ENCODE peak calls at places on chromosomes 13 and 19, in six cellular contexts. K is Peyer's patch; J is cardiac fibroblast; Z is thyroid gland; M is effector memory CD4-positive, alpha-beta T cell; N is BJ. T is an unnamed sample.

GRCh38 chr13:114285166-114285808 is 3.9 kb downstream of the UPF3A start:
- DNase-seq in K (no peak), J (peak), Z (no peak), M (no peak), N (no peak), T (no peak)

GRCh38 chr19:6047741-6048231 is 62.5 kb downstream of the RFX2 start:
- DNase-seq in K (peak), J (peak), Z (peak), M (no peak), N (no peak), T (no peak)

GRCh38 chr13:108959254-108959653 is 329.8 kb downstream of the MYO16 start:
- DNase-seq in K (no peak), J (peak), Z (no peak), M (no peak), N (no peak), T (no peak)

GRCh38 chr19:29259153-29259552 is 46.2 kb upstream of the UQCRFS1 start:
- DNase-seq in K (no peak), J (peak), Z (no peak), M (no peak), N (no peak), T (no peak)

GRCh38 chr13:99909836-99910619 is 61.5 kb downstream of the ZIC5 start:
- DNase-seq in K (no peak), J (no peak), Z (no peak), M (no peak), N (no peak), T (no peak)

GRCh38 chr19:7137120-7137519 is 67.6 kb downstream of the ZNF557 start:
- DNase-seq in K (no peak), J (no peak), Z (no peak), M (no peak), N (no peak), T (no peak)

GRCh38 chr13:30805603-30806011 is 70.3 kb downstream of the ALOX5AP start:
- DNase-seq in K (no peak), J (no peak), Z (peak), M (no peak), N (no peak), T (no peak)

GRCh38 chr13:110816500-110816899 is 98.4 kb downstream of the ANKRD10 start:
- DNase-seq in K (no peak), J (no peak), Z (no peak), M (no peak), N (no peak), T (no peak)

GRCh38 chr13:100039740-100040139 is 49.2 kb upstream of the PCCA start:
- DNase-seq in K (no peak), J (no peak), Z (no peak), M (no peak), N (no peak), T (no peak)

GRCh38 chr19:18392417-18392816 is 5.0 kb downstream of the LRRC25 start:
- DNase-seq in K (no peak), J (no peak), Z (no peak), M (no peak), N (no peak), T (no peak)

GRCh38 chr13:103282571-103283450 is 216.6 kb upstream of the SLC10A2 start:
- DNase-seq in K (no peak), J (peak), Z (no peak), M (no peak), N (peak), T (peak)

GRCh38 chr13:80040219-80040976 is 300.5 kb downstream of the SPRY2 start:
- DNase-seq in K (no peak), J (peak), Z (no peak), M (no peak), N (peak), T (no peak)

GRCh38 chr19:39470724-39471339 is 9.8 kb upstream of the TIMM50 start:
- DNase-seq in K (no peak), J (peak), Z (no peak), M (no peak), N (no peak), T (no peak)

GRCh38 chr13:113581871-113582270 is 2.7 kb upstream of the TFDP1 start:
- DNase-seq in K (no peak), J (no peak), Z (no peak), M (no peak), N (no peak), T (no peak)

GRCh38 chr19:38538386-38538785 is 79.4 kb downstream of the MAP4K1 start:
- DNase-seq in K (no peak), J (no peak), Z (no peak), M (no peak), N (no peak), T (no peak)

GRCh38 chr19:32599736-32600157 is 18.8 kb downstream of the PDCD5 start:
- DNase-seq in K (no peak), J (peak), Z (peak), M (no peak), N (no peak), T (no peak)

GRCh38 chr13:103557878-103558277 is 491.7 kb upstream of the SLC10A2 start:
- DNase-seq in K (no peak), J (no peak), Z (no peak), M (no peak), N (no peak), T (no peak)

GRCh38 chr13:36131931-36132297 is 732 bp upstream of the DCLK1 start:
- DNase-seq in K (no peak), J (peak), Z (peak), M (no peak), N (no peak), T (no peak)

GRCh38 chr19:12796146-12797071 is 5.1 kb downstream of the JUNB start:
- DNase-seq in K (peak), J (peak), Z (peak), M (peak), N (no peak), T (peak)

GRCh38 chr13:40916207-40916998 is 102.7 kb downstream of the ELF1 start:
- DNase-seq in K (no peak), J (peak), Z (no peak), M (no peak), N (peak), T (no peak)

GRCh38 chr19:44875666-44876418 is 15.2 kb upstream of the TOMM40 start:
- DNase-seq in K (no peak), J (peak), Z (no peak), M (no peak), N (no peak), T (no peak)

GRCh38 chr19:49165111-49165750 is 7.6 kb downstream of the TRPM4 start:
- DNase-seq in K (no peak), J (no peak), Z (peak), M (no peak), N (no peak), T (no peak)

GRCh38 chr13:113625965-113626661 is 31.9 kb downstream of the ATP4B start:
- DNase-seq in K (peak), J (peak), Z (no peak), M (no peak), N (peak), T (no peak)

GRCh38 chr19:8371011-8371804 is 7.3 kb downstream of the ANGPTL4 start:
- DNase-seq in K (peak), J (no peak), Z (no peak), M (no peak), N (no peak), T (no peak)

GRCh38 chr13:39858794-39859193 is 203.3 kb downstream of the COG6 start:
- DNase-seq in K (no peak), J (no peak), Z (no peak), M (no peak), N (no peak), T (no peak)

GRCh38 chr13:109897988-109898623 is 111.7 kb upstream of the IRS2 start:
- DNase-seq in K (no peak), J (no peak), Z (no peak), M (no peak), N (no peak), T (no peak)

GRCh38 chr19:36771275-36772231 is 1.1 kb downstream of the ZNF850 start:
- DNase-seq in K (peak), J (peak), Z (peak), M (no peak), N (no peak), T (peak)

GRCh38 chr19:32396046-32396652 is 9.4 kb upstream of the DPY19L3 start:
- DNase-seq in K (no peak), J (peak), Z (no peak), M (no peak), N (no peak), T (no peak)

GRCh38 chr13:33174980-33175379 is 110.6 kb downstream of the STARD13 start:
- DNase-seq in K (no peak), J (peak), Z (no peak), M (no peak), N (no peak), T (no peak)

GRCh38 chr13:59247166-59247565 is 916.6 kb downstream of the DIAPH3 start:
- DNase-seq in K (no peak), J (peak), Z (peak), M (no peak), N (no peak), T (no peak)

GRCh38 chr19:10270180-10270615 is 722 bp upstream of the ICAM1 start:
- DNase-seq in K (peak), J (peak), Z (peak), M (peak), N (no peak), T (peak)

GRCh38 chr13:103351035-103351828 is 285.0 kb upstream of the SLC10A2 start:
- DNase-seq in K (no peak), J (peak), Z (no peak), M (no peak), N (no peak), T (no peak)

GRCh38 chr19:53520163-53520546 is 17.8 kb upstream of the ZNF331 start:
- DNase-seq in K (no peak), J (no peak), Z (no peak), M (no peak), N (no peak), T (no peak)
- H3K4me3 ChIP-seq in K (peak), J (peak), Z (peak), M (peak), N (peak), T (peak)

DNA sequence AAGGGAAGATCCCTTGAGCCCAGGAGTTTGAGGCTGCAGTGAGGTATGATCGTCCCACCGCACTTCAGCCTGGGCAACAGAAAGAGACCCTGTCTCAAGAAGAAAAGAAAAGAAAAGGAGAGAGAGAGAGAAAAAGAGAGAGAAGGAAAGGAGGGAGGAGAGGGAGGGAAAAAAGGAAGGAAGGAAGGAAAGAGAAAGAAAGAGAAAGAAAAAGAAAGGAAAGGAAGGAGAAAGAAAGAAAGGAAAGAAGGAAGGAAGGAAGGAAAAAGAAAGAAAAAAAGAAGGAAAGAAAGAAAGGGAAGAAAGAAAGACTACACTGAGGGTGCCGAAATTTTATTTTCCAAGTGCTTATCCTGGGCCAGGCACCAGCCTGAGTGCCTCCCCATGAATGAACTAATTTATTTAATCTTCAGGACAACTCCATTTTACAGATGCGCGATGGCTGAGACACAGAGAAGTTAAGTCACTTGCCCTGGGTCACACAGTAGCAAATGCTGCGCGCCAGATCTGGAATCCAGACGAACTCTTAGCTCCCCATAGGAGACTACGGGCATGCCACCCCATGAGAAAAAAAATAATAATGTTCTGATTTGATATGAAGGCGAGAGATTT is 2.7 kb downstream of the CDC42EP5 start:
- DNase-seq in K (no peak), J (no peak), Z (no peak), M (no peak), N (no peak), T (no peak)
- H3K4me3 ChIP-seq in K (no peak), J (no peak), Z (no peak), M (no peak), N (no peak), T (no peak)

GRCh38 chr19:47511681-47512080 is 3.2 kb downstream of the NAPA start:
- DNase-seq in K (peak), J (peak), Z (no peak), M (no peak), N (no peak), T (no peak)
- H3K4me3 ChIP-seq in K (no peak), J (no peak), Z (no peak), M (no peak), N (no peak), T (no peak)

GRCh38 chr19:21588202-21588601 is 82.8 kb downstream of the ZNF429 start:
- DNase-seq in K (no peak), J (no peak), Z (no peak), M (no peak), N (no peak), T (no peak)

GRCh38 chr19:21585491-21585890 is 80.1 kb downstream of the ZNF429 start:
- DNase-seq in K (no peak), J (no peak), Z (no peak), M (no peak), N (no peak), T (no peak)

GRCh38 chr19:21587549-21587948 is 82.1 kb downstream of the ZNF429 start:
- DNase-seq in K (no peak), J (no peak), Z (no peak), M (no peak), N (no peak), T (no peak)

GRCh38 chr19:21586341-21587116 is 81.1 kb downstream of the ZNF429 start:
- DNase-seq in K (no peak), J (no peak), Z (peak), M (peak), N (no peak), T (no peak)

GRCh38 chr19:21587117-21587461 is 81.7 kb downstream of the ZNF429 start:
- DNase-seq in K (no peak), J (no peak), Z (peak), M (no peak), N (no peak), T (no peak)
- H3K4me3 ChIP-seq in K (peak), J (no peak), Z (peak), M (no peak), N (no peak), T (no peak)

DNA sequence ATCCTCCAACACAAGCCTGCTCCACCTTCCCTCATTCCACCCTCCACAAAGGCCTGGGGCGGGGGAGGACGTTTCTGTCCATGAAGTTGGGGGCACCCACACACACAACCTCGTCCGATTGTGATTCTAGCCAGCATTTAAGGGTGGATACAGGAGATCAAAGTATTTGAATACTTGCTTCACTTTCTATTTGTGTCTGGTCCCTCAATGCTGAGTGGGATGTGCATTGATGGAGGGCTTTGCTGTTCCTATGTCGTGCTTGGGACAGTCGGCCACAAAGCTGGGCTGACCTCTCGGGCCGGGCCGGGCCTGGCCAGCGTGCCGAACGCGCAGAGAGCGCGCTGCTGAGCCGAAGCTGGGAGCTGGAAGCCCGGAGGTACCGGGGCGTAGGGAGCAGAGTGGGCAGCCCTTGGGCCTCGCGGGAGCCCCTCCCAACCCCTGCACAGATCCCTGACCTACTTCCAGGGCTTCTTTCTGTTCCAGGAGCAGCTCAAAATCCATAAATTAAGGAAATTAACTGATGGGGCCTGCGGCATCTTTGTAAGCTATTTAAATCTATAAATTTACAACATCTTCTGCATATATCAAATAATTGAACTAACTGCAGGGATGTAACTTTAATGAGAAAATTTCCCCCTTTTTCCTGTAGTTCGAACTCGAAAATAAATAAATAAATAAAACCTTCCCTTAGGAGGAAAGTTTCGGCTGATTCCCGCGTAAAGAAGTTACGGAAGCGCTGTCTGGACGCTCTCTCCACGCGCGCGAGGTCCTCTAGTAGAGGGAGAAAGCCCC is 1.9 kb upstream of the KCTD15 start:
- DNase-seq in K (no peak), J (peak), Z (peak), M (no peak), N (no peak), T (no peak)
- H3K4me3 ChIP-seq in K (peak), J (peak), Z (peak), M (peak), N (peak), T (no peak)

DNA sequence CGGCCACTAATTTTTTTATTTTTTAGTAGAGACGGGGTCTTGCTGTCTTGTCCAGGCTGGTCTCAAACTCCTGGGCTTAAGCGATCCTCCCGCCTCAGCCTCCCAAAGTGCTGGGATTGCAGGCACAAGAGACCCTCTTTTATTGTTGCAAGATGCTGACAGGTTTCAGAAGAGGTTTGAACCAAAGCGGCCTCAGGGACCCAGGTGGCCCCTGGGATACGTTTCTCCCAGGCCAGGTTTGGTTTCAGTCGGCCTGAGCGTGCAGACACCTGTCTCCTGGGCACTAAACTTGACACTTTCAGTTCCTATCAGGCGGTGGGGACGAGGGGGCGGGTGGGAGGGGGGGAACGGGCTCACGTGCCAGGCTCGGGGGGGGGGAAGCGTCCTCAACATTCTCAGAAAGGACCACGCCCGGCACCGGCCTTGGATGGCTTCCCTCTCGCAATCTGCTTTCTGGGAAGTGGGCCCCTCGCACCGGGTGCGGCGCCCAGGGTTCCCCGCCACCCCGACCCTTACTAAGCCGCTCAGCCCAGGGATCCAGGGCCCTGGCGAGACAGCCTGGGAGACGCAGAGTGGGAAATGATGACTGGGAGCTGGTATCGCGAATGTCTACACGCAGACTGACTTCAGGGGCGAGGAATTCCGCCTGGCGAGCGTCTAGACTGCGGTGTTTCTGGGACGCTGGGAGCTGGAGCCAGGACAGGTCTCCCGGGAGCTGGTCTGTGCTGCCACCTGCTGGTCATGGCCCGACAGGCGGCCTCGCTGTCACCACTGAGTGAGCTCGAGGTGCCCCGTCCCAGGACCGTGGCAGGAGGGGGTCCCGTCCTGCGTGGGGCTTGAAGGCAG is 91.6 kb downstream of the GNG7 start:
- DNase-seq in K (peak), J (peak), Z (peak), M (peak), N (peak), T (peak)
- H3K4me3 ChIP-seq in K (peak), J (peak), Z (peak), M (peak), N (peak), T (peak)